ENCODE peak calls at places on chromosomes 11 and 22, in seven cellular contexts. Y is IMR-90, S is GM23338, R is astrocyte, F is PC-3, V is MM.1S, L is GM23248. O is an unnamed sample.

GRCh38 chr11:112880454-112880853 is 80.8 kb upstream of the NCAM1 start:
- DNase-seq in Y (no peak), F (no peak), S (no peak), R (no peak), V (no peak), L (no peak), O (no peak)

GRCh38 chr22:42068351-42068730 is 2.3 kb downstream of the NAGA start:
- DNase-seq in F (no peak), L (no peak), S (no peak), R (no peak), V (no peak), Y (no peak), O (no peak)

GRCh38 chr11:69167916-69168691 is 12.4 kb downstream of the SMIM38 start:
- DNase-seq in F (peak), S (no peak), L (peak), V (no peak), Y (peak), R (no peak), O (no peak)

GRCh38 chr11:85133636-85134035 is 493.5 kb downstream of the DLG2 start:
- DNase-seq in Y (no peak), V (no peak), F (no peak), S (peak), R (no peak), L (no peak), O (no peak)

GRCh38 chr11:12053606-12054361 is 45.4 kb upstream of the DKK3 start:
- DNase-seq in R (no peak), L (peak), Y (peak), S (no peak), V (no peak), F (no peak), O (no peak)

GRCh38 chr11:17720796-17721171 is 1.4 kb downstream of the MYOD1 start:
- DNase-seq in S (peak), V (no peak), Y (no peak), L (no peak), R (no peak), F (no peak), O (no peak)

GRCh38 chr11:78313181-78313788 is 104.3 kb downstream of the GAB2 start:
- DNase-seq in V (no peak), L (peak), Y (peak), R (peak), F (peak), S (no peak), O (no peak)

GRCh38 chr11:57792060-57792541 is 30.5 kb downstream of the CTNND1 start:
- DNase-seq in S (no peak), L (no peak), F (no peak), Y (peak), R (peak), V (no peak), O (no peak)

GRCh38 chr11:38038777-38039176 is 1440.7 kb upstream of the RAG2 start:
- DNase-seq in L (no peak), S (no peak), V (no peak), Y (no peak), R (no peak), F (no peak), O (no peak)

GRCh38 chr11:29629281-29629680 is 387.5 kb downstream of the KCNA4 start:
- DNase-seq in Y (no peak), S (no peak), L (peak), R (peak), F (peak), V (no peak), O (no peak)

GRCh38 chr22:44391481-44392445 is 79.0 kb upstream of the SHISAL1 start:
- DNase-seq in R (no peak), Y (no peak), S (peak), F (peak), L (no peak), V (no peak), O (no peak)

GRCh38 chr11:44623716-44624491 is 58.4 kb downstream of the CD82 start:
- DNase-seq in V (no peak), L (no peak), R (peak), F (no peak), Y (peak), S (no peak), O (no peak)

GRCh38 chr11:131969261-131969660 is 598.8 kb downstream of the NTM start:
- DNase-seq in V (no peak), L (no peak), S (no peak), Y (no peak), R (no peak), F (no peak), O (no peak)

GRCh38 chr11:8318536-8318935 is 54.9 kb upstream of the LMO1 start:
- DNase-seq in V (no peak), F (no peak), Y (no peak), L (no peak), R (no peak), S (peak), O (no peak)

DNA sequence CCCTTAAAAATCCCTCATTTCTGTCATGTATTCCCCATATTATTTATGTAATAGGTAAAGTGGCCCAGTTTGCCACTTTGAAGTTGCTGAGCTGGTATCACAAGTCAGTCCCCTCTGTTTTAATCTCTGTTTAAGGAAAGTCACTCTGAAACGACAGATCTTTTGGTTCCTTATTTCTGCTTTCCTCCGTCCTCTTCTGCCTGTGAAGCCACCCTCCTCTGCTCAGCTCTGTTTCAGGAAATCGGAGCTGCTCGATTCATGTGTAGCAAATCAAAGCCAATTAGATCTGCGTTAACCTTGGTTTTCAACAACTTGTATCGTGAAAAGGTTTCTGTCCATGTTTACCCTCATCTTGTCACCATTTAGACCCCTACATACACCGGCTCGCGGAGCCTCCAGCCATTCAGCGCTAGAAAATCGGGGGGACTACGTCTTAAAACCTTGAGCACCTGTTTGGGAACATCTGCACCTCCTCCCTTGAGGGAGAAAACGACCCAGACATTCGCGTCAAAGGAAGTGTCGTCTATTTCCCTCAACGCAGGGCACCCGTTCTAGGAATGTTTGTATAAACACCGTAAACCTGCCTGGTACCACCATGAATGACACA is 572 bp upstream of the SC5D start:
- DNase-seq in F (peak), S (peak), R (no peak), Y (peak), L (peak), V (no peak), O (no peak)
- H2AFZ ChIP-seq in F (peak), S (peak), R (peak), Y (peak), L (peak), V (peak), O (peak)

DNA sequence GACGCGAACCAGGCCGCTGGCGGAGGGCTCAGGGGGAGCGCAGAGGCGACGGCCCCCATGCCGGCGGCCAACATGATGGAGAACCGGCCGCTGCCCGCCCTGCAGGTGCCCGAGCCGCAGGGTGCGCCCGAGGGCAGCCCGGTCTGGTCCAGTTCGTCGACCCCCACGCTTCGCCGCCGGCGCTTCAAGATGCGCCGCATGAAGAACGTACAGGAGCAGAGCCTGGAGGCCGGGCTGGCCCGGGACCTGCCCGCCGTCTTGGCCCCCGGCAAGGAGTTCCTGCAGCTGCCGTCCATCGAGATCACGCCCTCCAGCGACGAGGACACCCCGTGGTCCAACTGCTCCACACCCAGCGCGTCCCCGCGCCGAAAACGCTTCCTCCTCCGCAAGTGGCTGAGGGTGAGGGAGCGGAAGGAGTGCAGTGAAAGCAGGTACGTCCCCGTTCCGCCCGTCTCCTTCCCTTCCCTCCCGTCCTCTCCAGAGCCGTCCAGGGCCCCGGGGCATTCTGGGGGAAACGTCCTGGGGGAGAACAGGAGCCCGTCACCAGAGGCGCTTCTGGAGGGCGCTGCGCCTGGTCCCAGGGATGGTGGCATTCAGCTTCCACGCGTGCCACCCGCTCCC is 777 bp downstream of the GRAMD1B start:
- DNase-seq in S (peak), L (peak), V (no peak), R (peak), F (peak), Y (peak), O (peak)
- H2AFZ ChIP-seq in S (peak), L (peak), V (peak), R (peak), F (peak), Y (peak), O (peak)

GRCh38 chr11:67261635-67261941 is 4.7 kb upstream of the GRK2 start:
- DNase-seq in F (no peak), V (no peak), S (no peak), R (no peak), Y (no peak), L (no peak), O (no peak)
- H2AFZ ChIP-seq in F (peak), V (peak), S (peak), R (peak), Y (peak), L (peak), O (peak)

DNA sequence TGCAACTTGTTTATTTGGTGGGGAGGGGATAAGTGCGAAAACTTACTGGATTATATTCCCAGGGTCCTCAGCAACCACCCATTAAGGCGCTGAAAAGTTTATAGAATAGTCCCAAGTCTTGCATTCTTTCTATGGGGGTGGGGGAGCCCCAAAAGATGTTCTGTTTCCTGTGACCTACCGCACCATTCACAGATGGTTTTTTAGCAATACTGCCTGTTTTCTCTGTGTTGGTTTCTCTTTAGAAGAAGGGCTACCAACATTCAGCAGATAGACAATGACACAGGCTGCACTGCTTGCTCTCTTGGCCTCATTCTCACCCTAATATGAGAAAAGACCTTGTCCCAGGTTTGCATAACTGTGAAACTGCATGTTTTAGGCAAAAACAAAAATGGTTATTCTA is 86.5 kb downstream of the FAM76B start:
- DNase-seq in V (no peak), Y (no peak), R (no peak), L (no peak), F (no peak), S (no peak), O (no peak)
- H2AFZ ChIP-seq in V (no peak), Y (no peak), R (no peak), L (no peak), F (no peak), S (peak), O (peak)

DNA sequence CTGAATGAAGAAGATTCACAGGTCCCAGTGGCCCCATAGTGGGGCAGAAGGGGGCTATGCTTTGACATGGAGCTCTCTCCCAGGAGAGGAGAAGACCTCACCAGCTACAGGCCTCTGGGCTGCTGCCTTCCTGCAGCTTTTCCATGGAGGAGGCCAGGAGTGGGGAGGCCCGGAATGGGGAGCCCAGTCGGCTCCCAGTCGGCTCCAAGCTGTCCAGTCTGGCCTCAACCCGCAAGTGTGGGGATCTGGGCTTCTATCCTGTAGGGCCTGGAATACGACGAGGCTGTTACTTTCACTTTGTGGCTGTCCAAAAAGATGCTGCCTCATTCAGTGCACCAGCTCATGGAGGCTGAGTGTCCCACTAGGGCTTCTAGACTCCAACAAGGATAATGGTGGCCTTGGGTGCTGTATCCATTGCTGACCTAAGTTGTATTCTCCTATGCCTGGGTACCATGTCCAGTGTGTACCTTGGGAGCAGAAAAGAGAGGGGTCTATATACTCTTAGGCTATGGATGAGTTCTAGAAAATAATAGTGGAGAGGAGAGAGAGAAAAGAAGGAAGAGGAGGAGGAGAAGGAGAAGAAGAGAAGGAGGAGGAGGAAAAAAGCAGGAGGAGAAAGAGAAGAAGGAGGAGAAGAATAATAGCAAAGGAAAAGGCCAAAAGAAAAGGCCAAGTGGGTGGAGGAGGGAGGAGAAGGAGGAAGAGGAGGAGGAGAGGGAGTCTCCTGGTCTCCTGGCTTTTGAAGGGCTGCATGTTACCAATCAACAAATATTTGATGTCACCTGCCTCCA is 1.1 kb downstream of the MYO18B start:
- DNase-seq in Y (no peak), V (no peak), S (no peak), R (no peak), F (no peak), L (no peak), O (no peak)
- H2AFZ ChIP-seq in Y (no peak), V (peak), S (no peak), R (no peak), F (no peak), L (no peak), O (no peak)

GRCh38 chr11:73883856-73884255 is 7.1 kb downstream of the PAAF1 start:
- DNase-seq in Y (no peak), V (no peak), R (no peak), F (no peak), L (no peak), S (no peak), O (no peak)
- H2AFZ ChIP-seq in Y (no peak), V (no peak), R (no peak), F (no peak), L (no peak), S (no peak), O (no peak)

GRCh38 chr22:36480941-36481392 is 473 bp downstream of the TXN2 start:
- DNase-seq in F (no peak), Y (no peak), V (no peak), R (no peak), L (no peak), S (no peak), O (no peak)
- H2AFZ ChIP-seq in F (peak), Y (peak), V (peak), R (peak), L (peak), S (peak), O (peak)